ENCODE peak calls at places on chromosomes 7 and 10, in four cellular contexts. S is A172; E is activated effector memory CD4-positive, alpha-beta T cell treated with anti-CD3 and anti-CD28 coated beads, Interleukin-2, amount 50 U/mL, for 16 hours; T is left ventricle myocardium inferior. K is an unnamed sample.
A peak's percentile ranks its signal among the peaks of the same experiment; 100 is the strongest.

GRCh38 chr10:9066152-9066551 is 1011.7 kb downstream of the GATA3 start:
- DNase-seq in T (no peak), S (no peak), E (no peak), K (no peak)

GRCh38 chr10:101829561-101830315 is 11.5 kb upstream of the OGA start:
- DNase-seq in T (peak; percentile 45), S (no peak), E (peak; percentile 87), K (no peak)

GRCh38 chr7:124782335-124782734 is 16.7 kb upstream of the GPR37 start:
- DNase-seq in S (no peak), T (no peak), E (no peak), K (no peak)

GRCh38 chr7:92260248-92260781 is 14.5 kb downstream of the ANKIB1 start:
- DNase-seq in E (no peak), S (peak; percentile 57), T (no peak), K (no peak)

GRCh38 chr7:147805996-147806576 is 784.5 kb upstream of the C7orf33 start:
- DNase-seq in T (no peak), S (no peak), E (no peak), K (no peak)

GRCh38 chr10:16792675-16793074 is 24.5 kb downstream of the RSU1 start:
- DNase-seq in T (peak; percentile 69), S (peak; percentile 67), E (no peak), K (no peak)

GRCh38 chr10:127600479-127600878 is 51.4 kb downstream of the NPS start:
- DNase-seq in E (no peak), S (no peak), T (no peak), K (no peak)

GRCh38 chr10:65753532-65753931 is 1172.3 kb upstream of the LRRTM3 start:
- DNase-seq in T (no peak), E (no peak), S (no peak), K (no peak)

GRCh38 chr7:131327049-131327625 is 539 bp upstream of the MKLN1 start:
- DNase-seq in T (no peak), E (no peak), S (peak; percentile 62), K (no peak)

GRCh38 chr7:44541-44896 is 147.9 kb upstream of the FAM20C start:
- DNase-seq in S (no peak), E (no peak), T (no peak), K (no peak)

GRCh38 chr10:6030217-6030616 is 31.9 kb downstream of the IL2RA start:
- DNase-seq in S (no peak), T (no peak), E (no peak), K (no peak)

GRCh38 chr7:130667593-130668257 is 823 bp downstream of the COPG2 start:
- DNase-seq in E (no peak), S (peak; percentile 1), T (no peak), K (peak; percentile 15)

GRCh38 chr7:2896141-2896540 is 52.0 kb upstream of the GNA12 start:
- DNase-seq in S (no peak), E (no peak), T (no peak), K (no peak)

GRCh38 chr10:131071721-131072120 is 239.8 kb downstream of the TCERG1L start:
- DNase-seq in S (no peak), T (no peak), E (peak; percentile 47), K (no peak)

GRCh38 chr10:58028597-58029366 is 238.9 kb downstream of the IPMK start:
- DNase-seq in T (no peak), E (no peak), S (peak; percentile 90), K (no peak)

GRCh38 chr7:929311-929711 is 25.2 kb downstream of the ADAP1 start:
- DNase-seq in E (peak; percentile 27), S (no peak), T (no peak), K (no peak)

GRCh38 chr7:76069238-76069638 is 21.3 kb downstream of the MDH2 start:
- DNase-seq in T (peak; percentile 74), E (no peak), S (peak; percentile 99), K (no peak)

GRCh38 chr7:2570021-2570420 is 11.2 kb downstream of the IQCE start:
- DNase-seq in T (no peak), S (no peak), E (no peak), K (no peak)

GRCh38 chr7:149772236-149772820 is 1.1 kb downstream of the ZNF467 start:
- DNase-seq in E (peak; percentile 71), S (no peak), T (no peak), K (peak; percentile 55)

GRCh38 chr10:89032141-89032814 is 41.7 kb downstream of the FAS start:
- DNase-seq in T (peak; percentile 26), E (peak; percentile 86), S (peak; percentile 82), K (no peak)

GRCh38 chr7:144812379-144813283 is 23.2 kb downstream of the TPK1 start:
- DNase-seq in E (peak; percentile 74), S (no peak), T (no peak), K (peak; percentile 31)

GRCh38 chr10:132158122-132158741 is 28.5 kb upstream of the DPYSL4 start:
- DNase-seq in S (no peak), T (no peak), E (peak; percentile 75), K (peak; percentile 68)

GRCh38 chr10:12708921-12709320 is 292.6 kb downstream of the CCDC3 start:
- DNase-seq in T (no peak), S (no peak), E (no peak), K (no peak)

GRCh38 chr7:129187681-129188371 is 607 bp upstream of the SMO start:
- DNase-seq in S (no peak), T (no peak), E (no peak), K (no peak)

GRCh38 chr10:31864834-31865518 is 63.7 kb downstream of the ARHGAP12 start:
- DNase-seq in S (peak; percentile 57), T (no peak), E (no peak), K (no peak)

GRCh38 chr7:34069676-34070075 is 164.3 kb downstream of the BMPER start:
- DNase-seq in E (no peak), S (peak; percentile 66), T (no peak), K (no peak)

GRCh38 chr10:69351589-69351988 is 65.1 kb downstream of the TACR2 start:
- DNase-seq in S (no peak), E (no peak), T (no peak), K (no peak)

GRCh38 chr10:103232772-103233488 is 12.8 kb upstream of the RPEL1 start:
- DNase-seq in T (no peak), E (no peak), S (peak; percentile 68), K (no peak)

GRCh38 chr10:90560331-90560730 is 297.5 kb downstream of the HTR7 start:
- DNase-seq in T (no peak), E (no peak), S (no peak), K (no peak)

GRCh38 chr7:4143511-4144160 is 538.5 kb upstream of the FOXK1 start:
- DNase-seq in E (no peak), T (no peak), S (no peak), K (no peak)

GRCh38 chr7:36763084-36763807 is 39.0 kb upstream of the AOAH start:
- DNase-seq in T (no peak), E (no peak), S (peak; percentile 65), K (no peak)

GRCh38 chr10:43234471-43235041 is 32.3 kb downstream of the RASGEF1A start:
- DNase-seq in S (no peak), T (peak; percentile 4), E (peak; percentile 25), K (no peak)

GRCh38 chr7:33922820-33923219 is 17.5 kb downstream of the BMPER start:
- DNase-seq in E (no peak), T (no peak), S (no peak), K (no peak)

GRCh38 chr10:103254538-103255325 is 9.0 kb downstream of the RPEL1 start:
- DNase-seq in E (no peak), T (no peak), S (peak; percentile 82), K (no peak)

GRCh38 chr10:91796332-91797076 is 1.7 kb upstream of the TNKS2 start:
- DNase-seq in T (peak; percentile 32), E (peak; percentile 83), S (peak; percentile 14), K (no peak)

GRCh38 chr10:120966657-120967045 is 115.5 kb downstream of the WDR11 start:
- DNase-seq in E (no peak), T (no peak), S (no peak), K (no peak)

GRCh38 chr7:151411551-151411950 is 1.7 kb upstream of the WDR86 start:
- DNase-seq in S (no peak), E (no peak), T (no peak), K (no peak)

GRCh38 chr7:27185708-27186449 is 847 bp upstream of the HOXA11 start:
- DNase-seq in E (peak; percentile 62), S (no peak), T (no peak), K (no peak)

K was measured in GM19239.